ENCODE peak calls at places on chromosomes 11 and 22, in four cellular contexts. C, K, H and Z are unnamed samples.

GRCh38 chr11:27470166-27470565 is 2.4 kb downstream of the LGR4 start:
- DNase-seq in K (no peak), H (no peak), C (no peak), Z (no peak)

GRCh38 chr22:37155971-37156370 is 6.3 kb upstream of the IL2RB start:
- DNase-seq in K (no peak), H (no peak), C (no peak), Z (no peak)

GRCh38 chr11:36116161-36116560 is 172.3 kb downstream of the LDLRAD3 start:
- DNase-seq in K (no peak), H (no peak), C (no peak), Z (no peak)

GRCh38 chr11:94303884-94304459 is 408 bp upstream of the IZUMO1R start:
- DNase-seq in C (no peak), K (no peak), H (no peak), Z (no peak)

GRCh38 chr11:70532728-70533127 is 134.4 kb downstream of the CTTN start:
- DNase-seq in C (no peak), H (no peak), K (no peak), Z (no peak)

GRCh38 chr22:30806391-30806861 is 111.8 kb downstream of the OSBP2 start:
- DNase-seq in C (peak), H (peak), K (no peak), Z (no peak)

GRCh38 chr11:104476454-104476853 is 312.5 kb upstream of the PDGFD start:
- DNase-seq in H (no peak), K (no peak), C (no peak), Z (no peak)

GRCh38 chr11:124900464-124900863 is 2.8 kb upstream of the ROBO4 start:
- DNase-seq in H (peak), K (no peak), C (peak), Z (no peak)

GRCh38 chr11:65663634-65664200 is 1.0 kb upstream of the RELA start:
- DNase-seq in K (no peak), H (no peak), C (no peak), Z (peak)

DNA sequence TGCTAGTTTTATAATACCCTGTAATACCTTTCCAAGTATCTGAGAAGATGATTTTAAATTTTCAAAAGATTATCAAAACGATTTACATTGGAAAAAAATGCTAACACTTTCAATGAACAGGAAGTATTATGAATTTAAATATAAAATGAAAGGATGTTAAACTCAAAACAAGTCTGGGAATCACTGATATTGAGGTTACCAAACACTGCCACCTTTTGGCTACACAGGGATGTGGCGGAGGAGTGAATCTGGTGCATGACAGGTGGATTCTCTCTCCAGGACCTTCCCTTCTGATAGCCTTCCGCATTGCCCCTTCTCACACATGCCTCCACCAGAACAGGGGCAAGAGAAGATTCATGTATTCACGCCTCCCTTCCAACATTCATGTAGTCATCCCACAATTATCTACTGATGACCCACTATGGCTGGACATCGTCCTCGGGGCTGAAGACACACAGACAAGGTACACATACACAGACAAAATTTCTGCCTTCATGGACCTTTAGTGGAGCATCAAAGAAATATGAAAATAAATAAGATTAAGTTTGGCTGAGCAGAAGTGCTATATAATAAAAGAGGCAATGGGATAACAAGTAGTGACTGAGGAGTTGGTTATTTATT is 34.7 kb downstream of the ATG16L2 start:
- DNase-seq in K (no peak), C (peak), H (peak), Z (peak)
- TF ChIP-seq SUZ12 in K (no peak), C (no peak), H (no peak), Z (no peak)

GRCh38 chr22:20965888-20966855 is 883 bp upstream of the AIFM3 start:
- DNase-seq in C (no peak), H (no peak), K (no peak), Z (no peak)

GRCh38 chr22:20965104-20965887 is 1.8 kb upstream of the AIFM3 start:
- DNase-seq in H (peak), K (no peak), C (no peak), Z (no peak)

GRCh38 chr22:20963201-20964052 is 3.6 kb upstream of the AIFM3 start:
- DNase-seq in H (no peak), K (no peak), C (peak), Z (no peak)

GRCh38 chr22:20964090-20964798 is 2.8 kb upstream of the AIFM3 start:
- DNase-seq in H (no peak), C (no peak), K (no peak), Z (no peak)

DNA sequence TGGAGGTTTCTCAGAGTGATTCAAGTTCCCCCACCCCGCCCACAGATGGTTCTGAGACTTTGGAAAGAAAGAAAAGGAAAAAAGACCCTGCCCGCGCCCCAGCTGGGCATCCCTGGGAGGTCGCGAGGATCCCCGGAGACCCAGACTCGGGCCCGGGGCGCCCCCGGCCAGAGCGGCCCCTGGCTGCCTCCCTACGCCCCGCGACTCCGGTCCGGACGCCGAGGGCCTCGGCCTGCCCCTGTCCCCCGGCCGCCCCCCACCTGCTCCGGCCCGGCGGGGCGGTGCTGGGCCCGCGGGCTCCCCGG is 2.3 kb upstream of the AIFM3 start:
- DNase-seq in C (no peak), H (no peak), K (no peak), Z (no peak)
- TF ChIP-seq SP1 in C (no peak), H (no peak), K (no peak), Z (no peak)

DNA sequence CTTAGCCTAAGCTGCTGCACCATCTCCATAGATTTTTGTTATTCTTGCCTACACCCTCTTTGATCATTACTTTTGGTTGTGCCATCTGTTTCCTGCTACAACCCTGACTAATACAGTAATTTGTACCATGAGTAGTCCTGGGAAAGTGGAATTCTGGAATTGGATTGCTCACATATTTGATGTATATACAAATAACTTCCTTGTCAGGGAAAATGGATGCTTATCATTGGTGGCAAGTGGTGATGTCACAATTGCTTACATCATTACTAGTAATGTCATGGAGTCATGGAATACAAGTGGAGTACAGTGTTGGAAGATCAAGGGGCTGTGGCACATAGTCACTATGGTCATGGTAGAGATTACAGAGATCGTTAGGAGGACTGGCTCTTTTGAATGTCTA is 24.3 kb downstream of the AASDHPPT start:
- DNase-seq in K (no peak), H (no peak), C (no peak), Z (no peak)
- TF ChIP-seq SUZ12 in K (no peak), H (no peak), C (no peak), Z (no peak)

GRCh38 chr11:63916837-63917684 is at the start of gene RCOR2:
- DNase-seq in C (peak), H (peak), K (no peak), Z (peak)
- TF ChIP-seq SP1 in C (no peak), H (no peak), K (no peak), Z (no peak)

GRCh38 chr11:115528217-115528616 is 24.0 kb upstream of the CADM1 start:
- DNase-seq in C (no peak), K (no peak), H (no peak), Z (no peak)
- TF ChIP-seq SUZ12 in C (no peak), K (no peak), H (no peak), Z (no peak)

GRCh38 chr11:61815790-61816735 is 740 bp downstream of the FADS1 start:
- DNase-seq in K (no peak), H (peak), C (peak), Z (peak)

GRCh38 chr11:61814958-61815789 is 1.6 kb downstream of the FADS1 start:
- DNase-seq in K (peak), C (peak), H (peak), Z (peak)

GRCh38 chr11:61816736-61817455 is at the start of gene FADS1:
- DNase-seq in C (peak), K (peak), H (peak), Z (peak)

GRCh38 chr11:61820174-61820573 is 3.4 kb upstream of the FADS1 start:
- DNase-seq in H (no peak), C (peak), K (no peak), Z (no peak)

DNA sequence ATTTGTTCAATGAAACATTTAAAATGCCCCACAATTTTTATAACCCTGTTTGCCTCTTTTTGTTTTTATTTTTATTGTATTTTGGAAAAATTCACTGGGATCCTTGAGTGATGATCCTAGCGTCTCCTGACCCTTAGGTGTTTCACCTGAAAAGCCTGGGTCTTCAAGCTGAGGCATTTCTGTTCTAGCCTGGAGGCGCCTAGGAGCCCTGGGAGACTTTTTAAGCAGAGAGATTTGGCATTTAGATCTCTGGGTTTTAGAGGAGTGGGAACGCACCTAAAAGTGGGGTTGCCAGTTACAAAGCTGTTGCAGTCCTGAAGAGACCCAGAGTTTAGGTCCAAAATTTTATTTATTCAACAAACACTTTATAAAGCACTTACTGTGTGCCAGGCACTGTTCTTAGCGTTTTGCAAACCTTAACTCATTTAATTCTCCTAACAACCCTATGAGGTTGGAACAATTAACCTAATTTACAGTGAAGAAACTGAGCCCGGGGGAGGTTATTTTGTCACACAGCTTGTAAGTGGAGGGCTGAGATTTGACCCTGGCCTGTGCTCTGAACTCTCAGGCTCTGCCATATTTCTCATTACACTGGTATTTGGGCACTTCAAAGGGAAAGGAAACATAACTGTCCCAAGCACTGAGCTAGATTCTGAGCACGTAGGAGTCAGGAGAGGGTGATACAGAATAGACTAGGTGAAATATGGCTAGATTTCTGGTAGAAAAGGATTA is 834 bp upstream of the FADS1 start:
- DNase-seq in K (no peak), H (no peak), C (peak), Z (no peak)
- TF ChIP-seq SP1 in K (no peak), H (no peak), C (no peak), Z (no peak)

DNA sequence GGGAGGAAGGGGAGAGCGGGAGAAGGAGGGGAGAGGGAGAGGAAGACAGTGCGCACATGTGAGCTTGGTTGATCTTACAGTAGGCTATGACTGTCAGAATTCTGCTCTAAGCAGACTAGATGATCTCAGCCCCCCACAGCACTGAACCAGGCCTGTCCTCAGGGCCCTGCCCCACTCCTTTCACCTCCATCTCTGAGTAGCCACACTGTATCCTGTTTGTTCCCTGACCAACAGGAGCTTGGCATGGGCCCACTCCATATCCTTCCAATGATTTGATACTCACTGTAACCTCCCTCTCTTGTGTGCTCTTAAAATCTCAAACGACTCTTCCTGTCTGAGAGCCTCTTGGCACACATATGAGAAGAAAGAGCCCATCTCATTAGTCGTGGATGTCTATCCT is 86.1 kb upstream of the PARVA start:
- DNase-seq in C (no peak), H (no peak), K (no peak), Z (no peak)
- TF ChIP-seq SUZ12 in C (no peak), H (no peak), K (no peak), Z (no peak)

GRCh38 chr11:118933486-118933885 is 7.8 kb upstream of the BCL9L start:
- DNase-seq in H (no peak), K (no peak), C (no peak), Z (no peak)
- TF ChIP-seq SP1 in H (no peak), K (no peak), C (no peak), Z (no peak)

DNA sequence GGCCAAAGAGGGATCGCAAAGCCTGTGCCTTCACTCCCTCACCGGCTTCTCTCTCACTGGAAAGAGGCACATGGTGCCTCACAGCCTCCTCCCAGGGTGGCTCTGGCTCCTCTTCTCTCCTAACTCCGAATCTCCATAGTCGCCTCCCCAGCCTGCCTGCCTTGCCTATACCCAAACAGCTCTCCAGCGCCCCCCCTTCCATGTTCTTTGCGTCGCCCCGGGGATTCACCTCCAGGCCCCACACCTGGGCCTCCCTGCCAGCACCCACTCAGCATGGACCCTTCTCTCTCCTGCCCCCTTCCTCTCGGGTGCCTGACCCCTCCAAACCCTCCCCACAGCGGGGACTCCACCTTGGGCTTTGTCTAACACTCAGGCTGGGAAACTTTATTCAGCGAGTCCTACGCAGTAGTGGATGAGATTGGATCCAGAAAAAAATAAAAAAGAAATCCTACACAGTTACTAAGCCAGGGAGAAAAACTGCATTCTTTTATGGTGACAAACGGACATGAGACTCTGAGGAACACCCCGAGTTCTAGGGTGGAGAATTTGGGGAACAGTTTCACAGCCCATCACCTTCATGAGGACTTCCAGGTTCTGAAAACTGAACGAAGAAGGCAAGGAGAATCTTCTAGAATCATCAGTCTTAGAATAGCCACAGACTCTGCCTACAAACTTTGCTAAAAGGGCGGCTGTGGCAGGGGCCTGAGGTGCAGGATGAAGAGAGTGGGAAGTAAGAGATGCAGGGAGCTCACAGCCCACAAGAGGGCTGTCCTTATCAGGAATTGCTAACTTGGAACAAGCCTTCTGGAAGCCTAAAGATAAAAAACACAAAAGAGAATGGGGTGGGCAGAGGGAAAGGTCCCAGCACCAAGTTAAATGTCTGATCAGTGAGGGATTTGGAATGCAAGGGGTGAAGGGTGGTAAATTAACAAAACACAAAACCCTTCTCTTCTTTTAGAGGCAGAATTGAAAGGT is 5.3 kb downstream of the PPM1F start:
- DNase-seq in K (no peak), H (peak), C (peak), Z (peak)
- TF ChIP-seq SUZ12 in K (no peak), H (no peak), C (no peak), Z (no peak)

GRCh38 chr11:39990413-39990812 is 1469.0 kb downstream of the LRRC4C start:
- DNase-seq in C (no peak), K (no peak), H (no peak), Z (no peak)
- TF ChIP-seq SP1 in C (no peak), K (no peak), H (no peak), Z (no peak)